ENCODE peak calls at places on chromosomes 3 and 15, in seven cellular contexts. O, V, E, Z, I, H and T are unnamed samples.

GRCh38 chr3:160331127-160331937 is 67.7 kb downstream of the IFT80 start:
- DNase-seq in O (no peak), V (no peak), E (no peak), Z (no peak), I (no peak), H (no peak), T (no peak)

GRCh38 chr15:67967871-67968423 is 86.2 kb upstream of the PIAS1 start:
- DNase-seq in O (peak; percentile 79), V (no peak), E (peak; percentile 81), Z (peak; percentile 89), I (peak; percentile 80), H (peak; percentile 93), T (no peak)

GRCh38 chr3:39126532-39127071 is 19.1 kb downstream of the TTC21A start:
- DNase-seq in O (peak; percentile 54), V (no peak), E (peak; percentile 62), Z (no peak), I (peak; percentile 83), H (no peak), T (no peak)

GRCh38 chr3:72078661-72079368 is 293.9 kb upstream of the PROK2 start:
- DNase-seq in O (no peak), V (no peak), E (no peak), Z (no peak), I (no peak), H (no peak), T (no peak)

GRCh38 chr3:59866076-59866475 is 816.3 kb upstream of the CFAP20DC start:
- DNase-seq in O (no peak), V (no peak), E (no peak), Z (no peak), I (no peak), H (no peak), T (no peak)

GRCh38 chr3:143090486-143090885 is 29.1 kb upstream of the CHST2 start:
- DNase-seq in O (no peak), V (no peak), E (peak; percentile 33), Z (no peak), I (peak; percentile 41), H (no peak), T (no peak)

GRCh38 chr3:46070458-46071136 is 43.3 kb upstream of the XCR1 start:
- DNase-seq in O (no peak), V (no peak), E (no peak), Z (no peak), I (no peak), H (no peak), T (no peak)

GRCh38 chr15:79629687-79630086 is 197.6 kb downstream of the MINAR1 start:
- DNase-seq in O (no peak), V (no peak), E (no peak), Z (no peak), I (no peak), H (no peak), T (no peak)

GRCh38 chr3:150747909-150748568 is 14.9 kb downstream of the SIAH2 start:
- DNase-seq in O (no peak), V (no peak), E (no peak), Z (no peak), I (no peak), H (no peak), T (no peak)

GRCh38 chr15:57920916-57921315 is 144.6 kb downstream of the ALDH1A2 start:
- DNase-seq in O (no peak), V (no peak), E (no peak), Z (no peak), I (no peak), H (no peak), T (no peak)

GRCh38 chr3:51982352-51982837 is 940 bp upstream of the ACY1 start:
- DNase-seq in O (no peak), V (no peak), E (peak; percentile 57), Z (no peak), I (peak; percentile 88), H (no peak), T (no peak)

GRCh38 chr15:94747510-94747909 is 516.1 kb downstream of the MCTP2 start:
- DNase-seq in O (no peak), V (no peak), E (no peak), Z (no peak), I (no peak), H (no peak), T (no peak)

GRCh38 chr3:160748787-160749186 is 7.2 kb upstream of the PPM1L start:
- DNase-seq in O (no peak), V (no peak), E (no peak), Z (no peak), I (no peak), H (no peak), T (no peak)

GRCh38 chr3:193870376-193871092 is 265.4 kb upstream of the HES1 start:
- DNase-seq in O (no peak), V (no peak), E (no peak), Z (no peak), I (peak; percentile 31), H (no peak), T (peak; percentile 84)

GRCh38 chr3:56987238-56987932 is 73.1 kb upstream of the SPATA12 start:
- DNase-seq in O (no peak), V (no peak), E (peak; percentile 40), Z (no peak), I (peak; percentile 48), H (no peak), T (no peak)

GRCh38 chr3:30180305-30181275 is 425.8 kb upstream of the TGFBR2 start:
- DNase-seq in O (no peak), V (no peak), E (no peak), Z (no peak), I (no peak), H (no peak), T (no peak)

GRCh38 chr3:127822836-127823589 is 698 bp upstream of the MGLL start:
- DNase-seq in O (peak; percentile 72), V (no peak), E (peak; percentile 47), Z (peak; percentile 89), I (no peak), H (peak; percentile 88), T (no peak)

GRCh38 chr15:83504365-83504764 is 57.2 kb downstream of the SH3GL3 start:
- DNase-seq in O (no peak), V (no peak), E (peak; percentile 37), Z (no peak), I (peak; percentile 57), H (no peak), T (no peak)

GRCh38 chr3:123028233-123028828 is 768 bp upstream of the SEMA5B start:
- DNase-seq in O (no peak), V (peak; percentile 58), E (peak; percentile 66), Z (no peak), I (peak; percentile 94), H (no peak), T (peak; percentile 19)

GRCh38 chr3:13835246-13835645 is 44.6 kb downstream of the WNT7A start:
- DNase-seq in O (no peak), V (no peak), E (no peak), Z (no peak), I (no peak), H (peak; percentile 50), T (no peak)

GRCh38 chr15:64842099-64842940 is 605 bp downstream of the PLEKHO2 start:
- DNase-seq in O (no peak), V (no peak), E (peak; percentile 30), Z (peak; percentile 82), I (peak; percentile 51), H (no peak), T (no peak)

DNA sequence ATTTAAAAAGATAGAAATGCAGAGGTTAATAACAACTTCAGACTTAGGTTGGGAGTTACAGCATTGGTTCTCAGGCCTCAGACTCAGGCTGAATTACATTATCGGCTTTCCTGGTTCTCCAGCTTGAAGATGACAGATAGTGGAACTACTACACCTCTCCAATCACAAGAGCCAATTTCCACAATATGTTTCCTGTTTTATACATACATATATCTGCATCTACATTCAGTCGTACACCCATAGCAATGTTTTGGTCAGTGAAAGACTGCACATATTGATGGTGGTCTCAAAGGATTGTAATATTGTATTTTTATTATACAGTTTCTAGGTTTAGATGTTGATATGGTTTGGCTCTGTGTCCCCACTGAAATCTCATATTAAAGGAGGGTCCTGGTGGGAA is 35.4 kb downstream of the AADACL2 start:
- DNase-seq in O (no peak), V (no peak), E (no peak), Z (no peak), I (no peak), H (no peak), T (no peak)
- H3K4me1 ChIP-seq in O (peaks cover 8% of the 10 kb centered on the region), V (no peaks in the 10 kb centered on the region), E (no peaks in the 10 kb centered on the region), Z (peaks cover 20% of the 10 kb centered on the region), I (no peaks in the 10 kb centered on the region), H (peaks cover 3% of the 10 kb centered on the region), T (peaks cover 13% of the 10 kb centered on the region)

GRCh38 chr15:78057803-78058202 is 19.7 kb downstream of the TBC1D2B start:
- DNase-seq in O (no peak), V (no peak), E (no peak), Z (peak; percentile 4), I (no peak), H (no peak), T (no peak)

GRCh38 chr15:78058401-78058935 is 19.0 kb downstream of the TBC1D2B start:
- DNase-seq in O (no peak), V (no peak), E (no peak), Z (peak; percentile 53), I (no peak), H (no peak), T (no peak)

GRCh38 chr15:78061963-78062427 is 15.5 kb downstream of the TBC1D2B start:
- DNase-seq in O (no peak), V (no peak), E (peak; percentile 63), Z (peak; percentile 65), I (peak; percentile 42), H (no peak), T (no peak)

GRCh38 chr15:78059110-78059839 is 18.2 kb downstream of the TBC1D2B start:
- DNase-seq in O (no peak), V (no peak), E (no peak), Z (peak; percentile 59), I (no peak), H (no peak), T (no peak)

DNA sequence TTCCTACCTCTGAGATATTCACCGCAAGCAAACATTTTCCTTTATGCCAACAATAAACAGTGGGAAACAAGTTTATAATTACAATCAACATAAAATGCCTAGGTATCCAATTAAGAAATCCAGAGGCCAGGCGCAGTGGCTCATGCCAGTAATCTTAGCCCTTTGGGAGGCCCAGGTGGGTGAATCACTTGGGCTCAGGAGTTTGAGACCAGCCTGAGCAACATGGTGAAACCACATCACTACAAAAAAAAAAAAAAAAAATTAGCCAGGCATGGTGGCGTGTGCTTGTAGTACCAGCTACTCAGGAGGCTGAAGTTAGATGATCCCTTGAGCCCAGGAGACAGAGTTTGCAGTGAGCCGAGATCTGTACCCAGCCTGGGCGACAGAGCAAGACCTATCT is 17.3 kb downstream of the TBC1D2B start:
- DNase-seq in O (no peak), V (no peak), E (no peak), Z (peak; percentile 42), I (no peak), H (no peak), T (no peak)
- H3K4me1 ChIP-seq in O (peaks cover 39% of the 10 kb centered on the region), V (no peaks in the 10 kb centered on the region), E (peaks cover 23% of the 10 kb centered on the region), Z (peaks cover 78% of the 10 kb centered on the region), I (peaks cover 2% of the 10 kb centered on the region), H (peaks cover 6% of the 10 kb centered on the region), T (peaks cover 37% of the 10 kb centered on the region)

GRCh38 chr3:11636372-11636760 is 7.3 kb downstream of the VGLL4 start:
- DNase-seq in O (no peak), V (no peak), E (no peak), Z (no peak), I (no peak), H (no peak), T (no peak)
- H3K4me1 ChIP-seq in O (peaks cover 6% of the 10 kb centered on the region), V (peaks cover 4% of the 10 kb centered on the region), E (peaks cover 73% of the 10 kb centered on the region), Z (peaks cover 94% of the 10 kb centered on the region), I (peaks cover 18% of the 10 kb centered on the region), H (peaks cover 7% of the 10 kb centered on the region), T (peaks cover 2% of the 10 kb centered on the region)

DNA sequence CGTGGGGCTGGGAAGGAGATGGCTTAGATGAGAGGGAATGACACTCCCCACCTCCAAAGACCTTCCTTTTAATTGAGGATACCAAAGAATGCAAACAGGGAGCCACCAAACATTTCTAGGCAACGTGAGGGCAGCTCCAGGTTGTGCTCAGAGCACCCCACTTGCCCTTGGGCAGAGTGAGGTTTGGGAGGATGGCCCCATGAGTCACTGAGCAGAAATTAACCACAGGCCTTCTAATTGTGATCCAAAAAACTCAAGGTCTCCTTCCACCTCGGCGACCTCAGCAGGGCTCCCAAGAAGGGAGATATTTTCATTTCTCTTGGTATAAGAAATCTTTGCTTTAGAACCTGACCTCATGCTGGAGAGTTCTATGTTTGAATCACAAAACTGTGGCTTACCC is 305.0 kb upstream of the TPM1 start:
- DNase-seq in O (no peak), V (no peak), E (no peak), Z (no peak), I (no peak), H (no peak), T (no peak)
- H3K4me1 ChIP-seq in O (no peaks in the 10 kb centered on the region), V (no peaks in the 10 kb centered on the region), E (no peaks in the 10 kb centered on the region), Z (peaks cover under 1% of the 10 kb centered on the region), I (peaks cover 8% of the 10 kb centered on the region), H (no peaks in the 10 kb centered on the region), T (peaks cover 42% of the 10 kb centered on the region)